ENCODE peak calls at places on chromosomes 7 and 10, in six cellular contexts. G is PC-3, Q is GM23248, Z is GM23338, T is hepatocyte, A is fibroblast of lung. O is an unnamed sample.

GRCh38 chr10:87659571-87660483 is at the start of gene PAPSS2:
- DNase-seq in G (peak; percentile 53), Q (peak; percentile 83), Z (peak; percentile 79), T (peak; percentile 72), A (peak; percentile 76), O (peak; percentile 36)

GRCh38 chr7:133697585-133697984 is 429.6 kb upstream of the LRGUK start:
- DNase-seq in G (no peak), Q (no peak), Z (no peak), T (no peak), A (no peak), O (no peak)

GRCh38 chr10:103854687-103855423 is 521 bp downstream of the SH3PXD2A start:
- DNase-seq in G (no peak), Q (peak; percentile 72), Z (peak; percentile 60), T (peak; percentile 56), A (peak; percentile 41), O (no peak)

GRCh38 chr10:80459047-80459865 is 5.1 kb downstream of the TSPAN14 start:
- DNase-seq in G (no peak), Q (peak; percentile 84), Z (peak; percentile 41), T (no peak), A (peak; percentile 88), O (peak; percentile 86)

GRCh38 chr10:7405637-7406036 is 5.2 kb downstream of the SFMBT2 start:
- DNase-seq in G (no peak), Q (peak; percentile 4), Z (no peak), T (no peak), A (peak; percentile 40), O (no peak)

GRCh38 chr10:8052344-8052969 is 2.0 kb upstream of the GATA3 start:
- DNase-seq in G (no peak), Q (no peak), Z (no peak), T (peak; percentile 16), A (no peak), O (no peak)

GRCh38 chr10:92965314-92965713 is 95.3 kb upstream of the CYP26C1 start:
- DNase-seq in G (peak; percentile 68), Q (peak; percentile 62), Z (peak; percentile 85), T (peak; percentile 69), A (peak; percentile 51), O (no peak)

GRCh38 chr7:157851501-157852067 is 514.8 kb downstream of the DNAJB6 start:
- DNase-seq in G (peak; percentile 74), Q (no peak), Z (no peak), T (peak; percentile 71), A (peak; percentile 27), O (no peak)

GRCh38 chr7:133230591-133231194 is 22.2 kb upstream of the EXOC4 start:
- DNase-seq in G (peak; percentile 75), Q (peak; percentile 51), Z (peak; percentile 78), T (peak; percentile 53), A (peak; percentile 16), O (no peak)

GRCh38 chr7:44331682-44332081 is 6.3 kb upstream of the CAMK2B start:
- DNase-seq in G (no peak), Q (no peak), Z (no peak), T (no peak), A (no peak), O (no peak)

GRCh38 chr10:69640196-69640980 is 10.3 kb downstream of the FAM241B start:
- DNase-seq in G (no peak), Q (peak; percentile 18), Z (no peak), T (no peak), A (no peak), O (no peak)

GRCh38 chr7:30244340-30244739 is 40.1 kb upstream of the ZNRF2 start:
- DNase-seq in G (no peak), Q (no peak), Z (no peak), T (no peak), A (no peak), O (no peak)

DNA sequence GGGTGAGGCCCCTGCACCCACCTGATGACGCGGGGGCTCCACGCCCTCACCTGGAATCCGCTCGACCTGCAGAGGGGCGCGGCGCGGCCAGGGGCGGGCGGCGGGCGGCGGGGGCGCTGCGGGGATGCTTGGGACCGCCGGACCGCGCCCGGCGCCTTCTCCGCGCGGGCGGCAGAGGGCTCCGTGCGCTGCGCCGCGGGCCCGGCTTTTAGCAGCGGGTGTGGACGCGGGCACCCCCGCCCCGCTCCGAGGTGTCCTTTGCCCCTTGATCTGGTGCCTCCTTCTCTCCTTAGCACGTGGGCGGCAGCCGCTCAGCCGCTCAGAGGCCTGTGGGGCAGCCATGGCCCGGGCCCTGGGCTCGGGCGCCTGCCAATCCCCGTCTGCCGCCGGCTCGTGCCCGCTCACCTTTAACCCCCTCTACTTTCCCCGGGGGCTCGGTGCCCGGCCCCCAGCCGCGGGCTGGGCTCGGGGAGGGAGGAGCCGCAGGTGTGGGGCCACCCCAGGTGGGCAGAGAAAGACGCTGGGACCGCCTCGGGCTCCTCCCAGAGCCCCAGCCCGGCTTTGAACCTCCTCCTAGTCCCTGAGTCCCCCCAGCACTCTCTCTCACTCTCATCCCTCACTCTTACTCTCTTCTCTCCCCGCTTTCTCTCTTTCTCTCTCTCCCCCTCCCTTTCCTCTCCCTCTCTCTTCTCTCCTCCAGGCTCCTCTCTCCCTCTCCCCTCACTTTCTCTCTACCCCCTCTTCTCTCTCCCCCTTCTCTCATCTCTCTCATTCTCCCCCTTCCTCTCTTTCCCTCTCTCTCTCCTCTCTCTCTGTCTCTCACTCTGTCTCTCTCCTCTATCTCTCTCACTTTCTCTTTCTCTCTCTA is 19.7 kb upstream of the VPS37D start:
- DNase-seq in G (peak; percentile 10), Q (peak; percentile 48), Z (peak; percentile 62), T (peak; percentile 89), A (no peak), O (peak; percentile 57)
- TF ChIP-seq EZH2 in G (peak; percentile 46), Q (peak; percentile 87), Z (peak; percentile 5), T (no peak), A (peak; percentile 95), O (no peak)

GRCh38 chr10:49767752-49768151 is 5.6 kb upstream of the OGDHL start:
- DNase-seq in G (no peak), Q (no peak), Z (peak; percentile 57), T (no peak), A (no peak), O (no peak)
- TF ChIP-seq EZH2 in G (no peak), Q (no peak), Z (no peak), T (no peak), A (no peak), O (no peak)

GRCh38 chr10:22476601-22477364 is 131.5 kb downstream of the SPAG6 start:
- DNase-seq in G (no peak), Q (no peak), Z (peak; percentile 64), T (peak; percentile 13), A (no peak), O (no peak)

GRCh38 chr10:22477365-22478287 is 132.3 kb downstream of the SPAG6 start:
- DNase-seq in G (no peak), Q (no peak), Z (peak; percentile 78), T (peak; percentile 21), A (no peak), O (no peak)

GRCh38 chr10:22475527-22475856 is 130.2 kb downstream of the SPAG6 start:
- DNase-seq in G (no peak), Q (no peak), Z (no peak), T (no peak), A (no peak), O (no peak)

GRCh38 chr10:22473459-22473858 is 128.2 kb downstream of the SPAG6 start:
- DNase-seq in G (no peak), Q (peak; percentile 69), Z (no peak), T (no peak), A (peak; percentile 22), O (no peak)

GRCh38 chr10:22475857-22476600 is 130.7 kb downstream of the SPAG6 start:
- DNase-seq in G (no peak), Q (peak; percentile 47), Z (peak; percentile 71), T (peak; percentile 28), A (no peak), O (no peak)
- TF ChIP-seq EZH2 in G (no peak), Q (no peak), Z (no peak), T (peak; percentile 72), A (peak; percentile 93), O (no peak)

GRCh38 chr7:22083711-22084289 is 138.1 kb upstream of the CDCA7L start:
- DNase-seq in G (peak; percentile 5), Q (peak; percentile 56), Z (peak; percentile 14), T (peak; percentile 12), A (peak; percentile 24), O (no peak)

GRCh38 chr7:22082553-22082885 is 136.8 kb upstream of the CDCA7L start:
- DNase-seq in G (no peak), Q (no peak), Z (peak; percentile 79), T (no peak), A (no peak), O (no peak)

GRCh38 chr7:22087861-22088260 is 142.2 kb upstream of the CDCA7L start:
- DNase-seq in G (no peak), Q (no peak), Z (no peak), T (no peak), A (no peak), O (no peak)

DNA sequence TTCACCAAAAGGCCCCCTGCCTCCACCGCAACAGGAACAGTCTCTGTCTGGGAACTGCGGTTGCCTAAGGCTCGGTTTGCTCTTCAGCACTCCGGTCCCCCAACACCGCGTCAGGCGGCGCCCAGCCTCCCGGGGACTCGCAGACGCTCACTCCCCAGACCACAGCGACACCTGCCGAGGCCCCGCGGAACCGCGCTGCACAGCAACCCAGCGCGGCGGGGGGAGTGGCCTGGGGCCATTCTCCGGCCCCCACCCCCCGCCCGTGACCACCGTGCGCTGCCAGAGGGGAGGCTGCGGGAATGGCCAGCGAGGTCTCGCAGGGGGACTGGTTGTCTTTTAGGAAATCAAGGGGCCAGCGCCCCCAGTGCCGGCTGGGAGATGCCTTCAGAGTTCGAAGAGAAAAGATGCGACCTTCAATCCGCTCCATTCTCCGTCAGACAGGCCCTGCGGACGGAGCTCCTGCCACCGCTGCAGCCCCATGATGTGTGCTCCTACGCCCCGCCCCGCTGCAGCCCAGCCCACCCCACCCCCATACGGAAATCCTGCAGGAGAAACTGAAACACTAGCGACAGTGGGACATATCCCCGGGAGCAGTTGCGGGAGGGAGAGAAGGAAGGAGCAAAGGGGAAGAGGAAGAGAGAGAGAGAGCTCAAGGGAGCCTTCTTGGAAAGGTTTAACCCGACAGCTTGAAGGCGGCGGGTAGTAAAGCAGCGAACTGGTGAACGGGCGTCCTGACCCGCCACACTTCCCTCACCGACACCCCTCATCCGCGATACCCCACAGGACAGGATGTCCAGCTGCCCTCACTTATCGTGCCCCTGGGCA is 137.4 kb upstream of the CDCA7L start:
- DNase-seq in G (peak; percentile 79), Q (peak; percentile 90), Z (peak; percentile 95), T (peak; percentile 94), A (peak; percentile 68), O (peak; percentile 90)
- TF ChIP-seq EZH2 in G (no peak), Q (no peak), Z (no peak), T (no peak), A (no peak), O (no peak)

GRCh38 chr10:132306951-132307751 is 599 bp downstream of the STK32C start:
- DNase-seq in G (peak; percentile 46), Q (peak; percentile 9), Z (peak; percentile 70), T (peak; percentile 77), A (no peak), O (peak; percentile 63)
- TF ChIP-seq EZH2 in G (no peak), Q (no peak), Z (no peak), T (no peak), A (no peak), O (no peak)

GRCh38 chr7:27141591-27142561 is 1.6 kb downstream of the HOXA5 start:
- DNase-seq in G (no peak), Q (no peak), Z (peak; percentile 75), T (no peak), A (peak; percentile 23), O (no peak)
- TF ChIP-seq EZH2 in G (no peak), Q (no peak), Z (peak; percentile 96), T (no peak), A (no peak), O (no peak)

O was measured in PC-9.